ENCODE peak calls at places on chromosomes 4 and X, in eight cellular contexts. S is Peyer's patch; C is right lobe of liver; H is K562; W is heart right ventricle; R is ascending aorta; G is CD8-positive, alpha-beta T cell; Q is suprapubic skin. E is an unnamed sample. For H3K27me3, the result is how much of the 10 kb centered on the place peaks cover.

GRCh38 chr4:52823478-52824092 is 38.5 kb upstream of the RASL11B start:
- DNase-seq in S (no peak), C (no peak), H (no peak), W (no peak), R (no peak), G (no peak), Q (no peak), E (no peak)

GRCh38 chr4:139684351-139684750 is 18.7 kb downstream of the MGST2 start:
- DNase-seq in S (no peak), C (no peak), H (no peak), W (no peak), R (no peak), G (no peak), Q (no peak), E (no peak)

GRCh38 chr4:159009521-159009920 is 93.4 kb upstream of the RAPGEF2 start:
- DNase-seq in S (no peak), C (no peak), H (peak), W (no peak), R (no peak), G (no peak), Q (no peak), E (no peak)

GRCh38 chr4:74768857-74769525 is 25.3 kb downstream of the BTC start:
- DNase-seq in S (no peak), C (no peak), H (no peak), W (no peak), R (no peak), G (no peak), Q (no peak), E (peak)

GRCh38 chrX:70030242-70030823 is 19.4 kb downstream of the AWAT2 start:
- DNase-seq in S (peak), C (no peak), H (peak), W (peak), R (no peak), G (peak), Q (no peak), E (peak)

GRCh38 chr4:138182838-138183426 is 59.2 kb downstream of the SLC7A11 start:
- DNase-seq in S (no peak), C (no peak), H (peak), W (peak), R (no peak), G (no peak), Q (no peak), E (peak)

GRCh38 chr4:30847157-30847556 is 127.0 kb downstream of the PCDH7 start:
- DNase-seq in S (no peak), C (no peak), H (no peak), W (no peak), R (no peak), G (no peak), Q (no peak), E (no peak)

GRCh38 chr4:8602686-8603430 is 10.3 kb downstream of the CPZ start:
- DNase-seq in S (no peak), C (no peak), H (no peak), W (no peak), R (no peak), G (no peak), Q (no peak), E (no peak)

GRCh38 chrX:110002300-110003166 is at the start of gene TMEM164:
- DNase-seq in S (peak), C (peak), H (peak), W (peak), R (peak), G (peak), Q (peak), E (peak)

GRCh38 chr4:137420901-137421384 is 111.4 kb downstream of the PCDH18 start:
- DNase-seq in S (no peak), C (no peak), H (no peak), W (no peak), R (no peak), G (no peak), Q (no peak), E (no peak)

GRCh38 chr4:153153339-153153851 is 50.8 kb upstream of the TRIM2 start:
- DNase-seq in S (peak), C (peak), H (peak), W (peak), R (no peak), G (peak), Q (peak), E (peak)

GRCh38 chrX:87236836-87237235 is 280.8 kb upstream of the KLHL4 start:
- DNase-seq in S (no peak), C (no peak), H (no peak), W (no peak), R (no peak), G (no peak), Q (no peak), E (no peak)

GRCh38 chr4:21638171-21638715 is 310.3 kb downstream of the KCNIP4 start:
- DNase-seq in S (no peak), C (no peak), H (no peak), W (no peak), R (no peak), G (no peak), Q (no peak), E (no peak)

GRCh38 chrX:130714665-130715064 is 188.3 kb downstream of the ENOX2 start:
- DNase-seq in S (no peak), C (no peak), H (no peak), W (no peak), R (no peak), G (no peak), Q (no peak), E (no peak)

GRCh38 chr4:148782284-148782683 is 340.1 kb upstream of the NR3C2 start:
- DNase-seq in S (no peak), C (no peak), H (no peak), W (no peak), R (no peak), G (no peak), Q (no peak), E (no peak)

GRCh38 chr4:24094726-24095125 is 204.9 kb upstream of the PPARGC1A start:
- DNase-seq in S (no peak), C (no peak), H (no peak), W (no peak), R (no peak), G (no peak), Q (no peak), E (no peak)

GRCh38 chrX:54495814-54496516 is at the start of gene FGD1:
- DNase-seq in S (peak), C (peak), H (peak), W (peak), R (no peak), G (no peak), Q (no peak), E (peak)

GRCh38 chr4:38055566-38055965 is 95.4 kb downstream of the PTTG2 start:
- DNase-seq in S (no peak), C (no peak), H (no peak), W (no peak), R (no peak), G (no peak), Q (no peak), E (peak)

GRCh38 chr4:139469869-139470268 is 15.9 kb downstream of the RAB33B start:
- DNase-seq in S (no peak), C (no peak), H (no peak), W (no peak), R (no peak), G (no peak), Q (no peak), E (no peak)

DNA sequence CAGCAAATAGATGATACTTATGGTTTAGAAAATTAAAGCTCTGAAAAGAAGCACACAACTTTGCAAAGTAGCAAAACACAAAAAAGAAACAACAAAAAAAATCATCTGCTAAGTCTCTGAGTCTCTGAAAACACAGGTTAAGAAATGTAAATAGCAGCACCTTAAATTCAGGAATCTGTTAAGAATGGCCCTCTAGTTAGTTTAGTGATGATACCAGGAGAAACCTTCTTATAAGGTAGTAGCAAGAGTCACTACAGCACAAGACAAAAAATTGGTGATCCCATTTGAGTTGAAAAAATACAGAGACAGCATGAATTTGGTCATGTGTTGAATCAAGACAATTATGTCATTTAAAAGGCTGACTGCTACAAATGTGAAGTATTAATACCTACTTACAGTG is 308.2 kb upstream of the ADGRL3 start:
- DNase-seq in S (no peak), C (no peak), H (no peak), W (no peak), R (no peak), G (no peak), Q (no peak), E (no peak)
- H3K27me3 ChIP-seq in S (under half), C (under half), H (under half), W (under half), R (under half), G (under half), Q (under half), E (under half)

DNA sequence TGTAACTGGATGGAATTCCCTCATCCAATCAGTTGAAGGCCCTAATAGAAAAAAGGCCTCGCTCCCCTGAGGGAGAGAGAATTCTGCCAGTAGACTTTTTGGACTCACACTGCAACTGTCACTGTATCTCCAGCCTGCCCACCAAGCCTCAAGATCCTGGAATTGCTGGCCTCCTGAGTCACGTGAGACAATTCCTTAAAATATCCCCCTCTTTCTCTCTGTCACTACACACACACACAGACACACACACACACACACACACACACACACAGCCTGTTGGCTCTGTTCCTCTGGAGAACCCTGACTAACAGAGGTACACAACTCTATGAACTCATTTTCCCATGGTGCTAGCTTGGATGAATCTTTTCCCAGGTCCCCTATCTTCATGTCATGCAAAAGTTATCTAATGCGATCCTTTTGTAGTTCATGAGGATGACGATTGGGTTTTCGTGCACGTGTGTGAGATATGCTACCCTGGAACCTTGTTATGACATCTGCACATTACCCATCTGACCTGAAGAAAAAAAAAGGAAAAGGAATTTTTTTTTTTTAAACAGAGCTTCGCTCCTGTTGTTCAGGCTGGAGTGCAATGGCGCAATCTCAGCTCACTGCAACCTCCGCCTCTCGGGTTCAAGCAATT is 13.7 kb downstream of the CLRN2 start:
- DNase-seq in S (no peak), C (no peak), H (no peak), W (no peak), R (no peak), G (no peak), Q (no peak), E (no peak)
- H3K27me3 ChIP-seq in S (under half), C (under half), H (under half), W (under half), R (under half), G (under half), Q (under half), E (under half)

GRCh38 chrX:28133763-28134162 is 152.5 kb upstream of the DCAF8L1 start:
- DNase-seq in S (no peak), C (no peak), H (no peak), W (no peak), R (no peak), G (no peak), Q (no peak), E (peak)
- H3K27me3 ChIP-seq in S (under half), C (under half), H (under half), W (under half), R (under half), G (under half), Q (under half), E (under half)

DNA sequence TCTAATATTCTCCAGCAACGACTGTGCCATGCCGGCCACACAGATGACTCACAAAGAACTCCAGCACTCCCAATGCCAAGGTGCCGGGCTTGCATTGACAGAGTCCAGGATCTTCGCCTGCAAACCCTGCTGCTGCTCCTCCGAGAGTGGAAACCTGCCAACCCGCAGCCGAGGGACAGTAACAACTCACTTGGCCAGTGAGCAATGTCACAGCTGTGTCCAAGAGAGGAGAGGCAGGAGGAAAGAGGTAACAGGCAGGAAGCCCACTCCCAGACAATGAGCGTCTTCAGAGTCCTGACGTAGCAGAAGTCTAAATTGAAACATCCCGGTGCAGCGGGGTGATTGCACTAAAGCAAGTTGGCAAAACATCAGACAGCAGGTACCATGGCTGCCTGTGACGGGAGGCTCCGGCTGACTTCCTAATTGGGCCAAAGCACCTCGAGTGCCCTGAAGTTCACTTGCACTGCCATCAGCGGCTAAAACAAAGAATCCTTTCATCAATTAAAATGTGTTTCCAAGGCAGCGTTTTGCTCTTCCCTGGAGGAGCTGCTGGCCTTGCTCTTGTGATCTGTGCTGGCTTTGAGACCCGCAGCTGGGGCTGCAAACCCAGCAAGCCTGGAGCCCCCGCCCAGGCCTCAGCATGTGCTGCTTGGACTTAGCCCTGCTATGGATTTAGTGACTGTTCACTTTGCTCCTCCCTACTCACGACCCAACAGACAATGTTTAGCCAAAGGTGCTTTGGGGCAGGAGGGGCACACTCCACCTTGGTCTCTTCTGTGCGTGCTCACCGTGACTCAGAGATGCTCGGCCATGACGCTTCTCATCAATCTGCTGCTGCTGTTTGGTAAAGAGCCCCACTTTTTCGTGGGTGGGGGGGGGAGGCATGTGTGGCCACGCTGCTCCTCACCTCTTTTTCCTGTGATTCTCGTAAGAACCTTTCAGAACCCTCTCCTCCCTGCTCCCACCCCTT is 36.5 kb downstream of the DCTD start:
- DNase-seq in S (no peak), C (no peak), H (no peak), W (peak), R (no peak), G (no peak), Q (no peak), E (no peak)
- H3K27me3 ChIP-seq in S (under half), C (under half), H (under half), W (under half), R (under half), G (under half), Q (under half), E (under half)

GRCh38 chr4:26171953-26172352 is 148.9 kb upstream of the RBPJ start:
- DNase-seq in S (no peak), C (no peak), H (no peak), W (no peak), R (no peak), G (no peak), Q (no peak), E (no peak)
- H3K27me3 ChIP-seq in S (under half), C (under half), H (under half), W (under half), R (under half), G (under half), Q (under half), E (under half)